ENCODE peak calls at places on chromosomes 13 and 19, in four cellular contexts. U is SK-N-MC, Y is HCT116, Q is breast epithelium. L is an unnamed sample.

GRCh38 chr13:78241278-78241919 is 322.8 kb upstream of the EDNRB start:
- DNase-seq in U (peak), Y (no peak), Q (no peak), L (no peak)

GRCh38 chr13:102317593-102317992 is 84.3 kb downstream of the FGF14 start:
- DNase-seq in U (no peak), Y (no peak), Q (no peak), L (no peak)

GRCh38 chr19:9498183-9498902 is at the start of gene ZNF560:
- DNase-seq in U (no peak), Y (no peak), Q (no peak), L (no peak)

GRCh38 chr19:18156841-18157464 is 4.0 kb downstream of the PIK3R2 start:
- DNase-seq in U (no peak), Y (peak), Q (peak), L (peak)

GRCh38 chr13:37777676-37778075 is 91.9 kb downstream of the TRPC4 start:
- DNase-seq in U (no peak), Y (no peak), Q (no peak), L (no peak)

GRCh38 chr19:41939861-41940442 is 11.7 kb upstream of the ERFL start:
- DNase-seq in U (no peak), Y (no peak), Q (no peak), L (peak)

GRCh38 chr13:99956473-99957349 is 14.9 kb downstream of the ZIC5 start:
- DNase-seq in U (no peak), Y (no peak), Q (no peak), L (no peak)

GRCh38 chr13:59342396-59342795 is 821.3 kb downstream of the DIAPH3 start:
- DNase-seq in U (no peak), Y (no peak), Q (no peak), L (no peak)

GRCh38 chr19:29526730-29527499 is 1.1 kb downstream of the VSTM2B start:
- DNase-seq in U (no peak), Y (no peak), Q (no peak), L (peak)

GRCh38 chr13:60433505-60433904 is 36.5 kb downstream of the TDRD3 start:
- DNase-seq in U (no peak), Y (no peak), Q (no peak), L (no peak)

GRCh38 chr19:51097166-51097736 is 11.0 kb downstream of the CTU1 start:
- DNase-seq in U (no peak), Y (peak), Q (peak), L (peak)

GRCh38 chr19:18991050-18991449 is 42.3 kb downstream of the SUGP2 start:
- DNase-seq in U (no peak), Y (no peak), Q (no peak), L (no peak)

GRCh38 chr19:37218592-37218935 is 550 bp downstream of the ZNF383 start:
- DNase-seq in U (no peak), Y (no peak), Q (no peak), L (no peak)

GRCh38 chr13:28568286-28568685 is 73.4 kb upstream of the FLT1 start:
- DNase-seq in U (no peak), Y (no peak), Q (peak), L (no peak)

GRCh38 chr13:78430166-78430791 is 173.1 kb downstream of the POU4F1 start:
- DNase-seq in U (no peak), Y (no peak), Q (no peak), L (no peak)

GRCh38 chr13:101291216-101291615 is 125.1 kb downstream of the NALCN start:
- DNase-seq in U (no peak), Y (no peak), Q (no peak), L (no peak)

GRCh38 chr13:106041445-106041844 is 494.0 kb downstream of the EFNB2 start:
- DNase-seq in U (no peak), Y (no peak), Q (no peak), L (no peak)

GRCh38 chr19:6230991-6231448 is 48.8 kb downstream of the MLLT1 start:
- DNase-seq in U (no peak), Y (no peak), Q (no peak), L (peak)

GRCh38 chr13:36297259-36297599 is 385 bp downstream of the CCDC169 start:
- DNase-seq in U (no peak), Y (no peak), Q (no peak), L (no peak)
- H3K4me3 ChIP-seq in U (peak), Y (no peak), Q (peak), L (peak)

GRCh38 chr19:1258707-1259205 is 10.4 kb downstream of the MIDN start:
- DNase-seq in U (no peak), Y (no peak), Q (no peak), L (no peak)

GRCh38 chr19:1261512-1261862 is 7.6 kb upstream of the CIRBP start:
- DNase-seq in U (no peak), Y (no peak), Q (no peak), L (no peak)

GRCh38 chr19:1260749-1261511 is 8.2 kb upstream of the CIRBP start:
- DNase-seq in U (no peak), Y (peak), Q (peak), L (peak)

GRCh38 chr19:1259206-1259872 is 9.8 kb upstream of the CIRBP start:
- DNase-seq in U (no peak), Y (no peak), Q (no peak), L (peak)

DNA sequence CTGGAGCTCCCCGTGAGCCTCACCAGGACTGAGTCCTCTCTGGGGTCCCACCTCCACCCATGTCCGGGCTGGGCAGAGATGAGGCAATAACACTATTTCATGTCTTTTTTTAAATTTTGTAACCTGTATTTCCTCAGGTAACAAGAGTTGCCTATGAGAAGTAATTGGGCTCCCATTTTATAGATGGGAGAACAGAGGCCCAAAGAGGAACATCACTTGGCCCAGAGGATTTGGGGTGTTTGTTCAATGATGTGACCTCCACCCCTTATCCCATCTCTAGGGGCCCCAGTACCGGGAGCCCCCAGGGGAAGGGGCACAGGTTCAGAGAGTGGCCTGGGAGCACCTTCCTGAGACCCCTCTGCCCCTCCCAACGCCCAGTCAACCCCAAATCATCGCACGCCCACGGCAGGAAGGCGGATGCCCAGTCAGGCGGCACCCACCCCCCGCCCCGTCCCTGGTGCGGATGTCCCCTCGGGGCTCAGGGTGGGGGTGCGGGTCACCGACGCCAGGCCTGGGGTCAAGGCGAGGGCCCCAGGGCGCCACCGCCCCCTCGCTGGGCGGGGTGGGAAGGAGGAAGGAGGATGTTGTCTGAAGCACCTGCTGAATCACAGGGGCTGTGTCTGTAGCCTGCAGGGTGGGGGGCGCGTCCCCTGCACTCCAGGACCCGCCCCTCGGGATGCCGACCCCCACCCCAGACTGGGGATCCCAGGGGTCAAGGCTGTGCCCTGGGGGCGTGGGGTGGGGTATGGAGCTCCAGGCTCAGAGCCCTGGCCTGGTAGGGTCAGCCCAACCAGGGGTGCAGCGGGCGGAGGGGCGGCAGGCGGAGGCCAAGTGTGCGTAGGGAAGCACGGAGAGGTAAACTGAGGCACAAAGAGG is 9.0 kb upstream of the CIRBP start:
- DNase-seq in U (no peak), Y (no peak), Q (no peak), L (peak)
- TF ChIP-seq POLR2AphosphoS5 in U (no peak), Y (no peak), Q (no peak), L (peak)

GRCh38 chr19:38685666-38686529 is 38.4 kb downstream of the ACTN4 start:
- DNase-seq in U (no peak), Y (peak), Q (no peak), L (no peak)
- H3K4me3 ChIP-seq in U (no peak), Y (peak), Q (peak), L (no peak)

DNA sequence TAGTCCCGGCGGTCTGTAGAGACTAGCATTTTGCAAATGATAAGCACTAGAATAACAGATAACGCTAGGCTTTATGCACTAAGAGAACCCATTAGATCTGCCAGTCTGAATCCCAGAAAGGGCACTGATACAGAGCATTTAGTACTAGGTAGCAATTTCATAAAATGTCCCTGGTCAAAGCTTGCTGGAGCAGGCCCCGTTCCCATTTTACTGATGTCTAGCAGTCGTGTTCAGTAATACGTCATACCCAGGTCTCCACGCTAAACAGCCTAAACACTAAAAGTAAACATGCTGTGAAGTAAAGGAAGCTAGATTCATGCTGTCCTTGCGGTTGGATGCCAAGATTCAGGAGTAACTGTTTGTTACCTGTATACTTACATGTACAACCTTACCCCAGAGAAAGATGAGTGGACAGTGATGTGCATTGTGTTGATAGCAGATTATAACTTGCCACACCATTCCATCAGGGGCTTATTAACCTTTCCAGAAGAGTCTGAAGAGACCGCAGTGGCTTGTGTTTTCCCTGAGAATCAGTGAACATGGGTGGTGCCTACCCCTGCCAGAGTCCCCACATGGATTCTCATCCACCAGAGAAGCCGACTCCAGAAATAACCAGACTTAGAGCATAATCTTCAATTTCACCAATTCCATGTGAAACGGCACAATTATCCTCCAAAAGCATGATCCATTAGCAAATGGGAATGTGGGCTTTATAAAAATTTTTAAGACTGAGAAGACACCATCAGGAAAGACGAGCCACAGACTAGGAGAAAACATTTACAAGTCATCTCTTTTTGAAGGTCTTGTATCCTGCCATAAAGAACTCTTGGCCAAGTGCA is 3.4 kb upstream of the RPS11 start:
- DNase-seq in U (no peak), Y (no peak), Q (no peak), L (no peak)
- TF ChIP-seq POLR2AphosphoS5 in U (peak), Y (peak), Q (peak), L (no peak)

GRCh38 chr19:39557791-39558622 is 18.0 kb upstream of the EID2 start:
- DNase-seq in U (no peak), Y (no peak), Q (no peak), L (no peak)
- H3K4me3 ChIP-seq in U (no peak), Y (no peak), Q (peak), L (no peak)

GRCh38 chr13:46183018-46183940 is 1.3 kb upstream of the LCP1 start:
- DNase-seq in U (no peak), Y (no peak), Q (no peak), L (peak)
- TF ChIP-seq POLR2AphosphoS5 in U (no peak), Y (no peak), Q (no peak), L (no peak)

GRCh38 chr13:112761701-112762689 is 72.2 kb downstream of the ATP11A start:
- DNase-seq in U (no peak), Y (no peak), Q (no peak), L (peak)

GRCh38 chr13:112760440-112760839 is 70.6 kb downstream of the ATP11A start:
- DNase-seq in U (no peak), Y (no peak), Q (no peak), L (no peak)

GRCh38 chr13:112759834-112760233 is 70.0 kb downstream of the ATP11A start:
- DNase-seq in U (no peak), Y (no peak), Q (no peak), L (peak)

GRCh38 chr13:112762690-112763080 is 72.8 kb downstream of the ATP11A start:
- DNase-seq in U (no peak), Y (no peak), Q (no peak), L (peak)

DNA sequence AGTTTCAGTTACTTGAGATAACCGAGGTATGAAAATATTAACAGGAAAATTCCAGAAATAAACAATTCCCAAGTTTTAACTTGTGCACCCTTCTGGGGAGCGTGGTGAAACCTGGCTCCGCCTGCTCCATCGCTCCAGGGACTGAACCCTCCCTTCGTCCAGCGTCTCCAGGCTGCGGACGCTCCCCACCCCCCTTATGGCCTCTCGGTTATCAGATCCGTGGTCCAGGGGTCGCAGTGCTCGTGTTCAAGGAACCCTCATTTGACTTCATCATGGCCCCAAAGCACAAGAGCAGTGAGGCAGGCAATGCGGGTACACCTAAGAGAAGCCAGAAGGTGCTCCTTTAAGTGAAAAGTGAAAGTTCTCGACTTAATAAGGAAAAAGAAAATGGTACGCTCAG is 71.1 kb downstream of the ATP11A start:
- DNase-seq in U (no peak), Y (no peak), Q (no peak), L (peak)
- H3K4me3 ChIP-seq in U (no peak), Y (no peak), Q (peak), L (no peak)

GRCh38 chr19:48170817-48171347 is 402 bp downstream of the ZSWIM9 start:
- DNase-seq in U (no peak), Y (no peak), Q (no peak), L (peak)
- TF ChIP-seq POLR2AphosphoS5 in U (peak), Y (no peak), Q (no peak), L (no peak)

DNA sequence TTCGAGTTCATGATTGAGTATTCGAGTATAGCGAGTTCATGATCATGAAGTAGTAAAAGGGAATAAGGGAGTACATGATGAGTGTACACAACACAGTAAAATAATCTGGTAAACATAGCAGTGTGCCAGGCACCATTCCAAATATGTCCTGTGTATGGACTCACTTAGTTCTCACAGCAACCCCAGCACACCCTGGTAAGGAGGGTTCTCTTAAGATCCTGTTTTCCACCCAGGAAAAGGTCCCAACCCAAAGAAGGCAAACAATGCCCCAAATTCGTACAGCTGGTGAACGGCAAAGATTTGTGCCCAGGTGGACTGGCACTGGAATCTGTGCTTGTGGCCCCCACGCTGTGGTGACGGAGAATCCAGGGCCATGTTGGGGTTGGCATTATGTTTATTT is 21.4 kb downstream of the HPN start:
- DNase-seq in U (no peak), Y (no peak), Q (no peak), L (no peak)
- H3K4me3 ChIP-seq in U (no peak), Y (no peak), Q (no peak), L (no peak)

GRCh38 chr13:91349992-91350911 is 2.8 kb downstream of the MIR17HG start:
- DNase-seq in U (no peak), Y (no peak), Q (no peak), L (no peak)
- TF ChIP-seq POLR2AphosphoS5 in U (peak), Y (no peak), Q (no peak), L (no peak)

L was measured in spleen.